ENCODE peak calls at places on chromosomes 4 and X, in four cellular contexts. K is endodermal cell, M is WERI-Rb-1, L is Karpas-422. G is an unnamed sample.

GRCh38 chr4:83356899-83357661 is 22.4 kb upstream of the HPSE start:
- DNase-seq in M (no peak), L (no peak), K (no peak), G (no peak)

GRCh38 chr4:23952258-23952657 is 62.4 kb upstream of the PPARGC1A start:
- DNase-seq in L (no peak), M (no peak), K (no peak), G (no peak)

GRCh38 chr4:73698217-73698616 is 42.2 kb upstream of the CXCL8 start:
- DNase-seq in L (no peak), M (peak; percentile 51), K (no peak), G (no peak)

GRCh38 chrX:83759872-83760271 is 101.1 kb upstream of the CYLC1 start:
- DNase-seq in M (no peak), K (no peak), L (peak; percentile 74), G (peak; percentile 4)

GRCh38 chr4:74946196-74946595 is 13.3 kb downstream of the PARM1 start:
- DNase-seq in M (no peak), K (no peak), L (no peak), G (no peak)

GRCh38 chrX:110180928-110181310 is 137.0 kb downstream of the AMMECR1 start:
- DNase-seq in M (no peak), L (no peak), K (no peak), G (no peak)

GRCh38 chrX:118693843-118694242 is 33.6 kb upstream of the IL13RA1 start:
- DNase-seq in L (no peak), K (no peak), M (no peak), G (no peak)

GRCh38 chr4:82842593-82842992 is 44.0 kb upstream of the SCD5 start:
- DNase-seq in L (no peak), M (no peak), K (no peak), G (peak; percentile 24)

GRCh38 chr4:170529760-170530440 is 440.1 kb upstream of the AADAT start:
- DNase-seq in K (no peak), M (no peak), L (no peak), G (no peak)

GRCh38 chr4:15118281-15118680 is 116.0 kb downstream of the CPEB2 start:
- DNase-seq in M (no peak), K (no peak), L (no peak), G (no peak)

GRCh38 chrX:2584216-2584615 is 83.4 kb upstream of the DHRSX start:
- DNase-seq in M (no peak), K (peak; percentile 74), L (no peak), G (peak; percentile 81)

GRCh38 chr4:159142254-159142653 is 39.4 kb downstream of the RAPGEF2 start:
- DNase-seq in L (no peak), K (no peak), M (no peak), G (no peak)

GRCh38 chr4:85720736-85721135 is 245.8 kb downstream of the ARHGAP24 start:
- DNase-seq in L (no peak), K (no peak), M (no peak), G (no peak)

GRCh38 chrX:115177941-115178340 is 11.3 kb upstream of the RBMXL3 start:
- DNase-seq in K (no peak), M (no peak), L (no peak), G (no peak)

GRCh38 chr4:146192060-146192459 is 16.5 kb downstream of the LSM6 start:
- DNase-seq in L (no peak), K (no peak), M (no peak), G (no peak)

GRCh38 chr4:147968641-147969040 is 236.8 kb downstream of the ARHGAP10 start:
- DNase-seq in K (no peak), L (no peak), M (no peak), G (no peak)

GRCh38 chr4:90184560-90184959 is 57.4 kb downstream of the CCSER1 start:
- DNase-seq in L (peak; percentile 23), M (no peak), K (peak; percentile 85), G (no peak)

GRCh38 chrX:41382699-41383645 is 49.0 kb downstream of the DDX3X start:
- DNase-seq in K (no peak), M (no peak), L (no peak), G (no peak)

GRCh38 chr4:8656711-8657380 is 64.3 kb downstream of the CPZ start:
- DNase-seq in M (peak; percentile 4), K (peak; percentile 26), L (no peak), G (peak; percentile 40)

GRCh38 chrX:124086411-124086810 is 124.9 kb downstream of the STAG2 start:
- DNase-seq in K (no peak), M (no peak), L (no peak), G (no peak)

GRCh38 chrX:19728915-19729314 is 158.5 kb downstream of the SH3KBP1 start:
- DNase-seq in K (no peak), L (no peak), M (no peak), G (no peak)

GRCh38 chr4:40458683-40459082 is 123.5 kb downstream of the CHRNA9 start:
- DNase-seq in L (no peak), M (no peak), K (no peak), G (no peak)

GRCh38 chrX:153642313-153642654 is 4.7 kb upstream of the DUSP9 start:
- DNase-seq in L (no peak), M (peak; percentile 67), K (peak; percentile 66), G (peak; percentile 87)
- H3K27me3 ChIP-seq in L (no peaks in the 10 kb centered on the region), M (peaks cover 35% of the 10 kb centered on the region), K (peaks cover 61% of the 10 kb centered on the region), G (peaks cover 62% of the 10 kb centered on the region)

DNA sequence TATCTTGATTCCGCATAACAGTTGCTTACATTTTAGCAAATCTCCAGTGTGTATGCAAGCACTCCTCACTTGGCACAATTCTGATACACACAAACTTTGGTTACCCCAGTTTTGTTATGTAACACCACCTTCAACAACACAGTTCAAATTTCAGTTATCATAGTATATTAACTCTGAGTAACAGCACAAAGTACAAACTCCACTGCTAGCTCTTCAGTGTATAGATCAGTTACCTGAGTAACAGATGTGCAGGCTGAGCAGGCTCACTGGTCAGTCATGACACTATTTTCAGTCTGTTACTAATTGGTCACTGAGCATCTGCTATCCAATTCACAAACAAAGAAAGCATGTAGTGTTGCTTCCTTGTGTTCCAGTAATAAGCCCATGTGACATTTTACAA is 55.4 kb downstream of the PKD2 start:
- DNase-seq in L (no peak), K (no peak), M (no peak), G (no peak)
- H3K36me3 ChIP-seq in L (peaks cover 61% of the 10 kb centered on the region), K (peaks cover 58% of the 10 kb centered on the region), M (peaks cover 49% of the 10 kb centered on the region), G (peaks cover 26% of the 10 kb centered on the region)

GRCh38 chr4:182449960-182450359 is 206.8 kb downstream of the TENM3 start:
- DNase-seq in L (no peak), K (no peak), M (no peak), G (no peak)
- H3K4me3 ChIP-seq in L (no peak overlapping the region), K (peak overlapping the region; percentile 95), M (peak overlapping the region; percentile 93), G (peak overlapping the region; percentile 76)

DNA sequence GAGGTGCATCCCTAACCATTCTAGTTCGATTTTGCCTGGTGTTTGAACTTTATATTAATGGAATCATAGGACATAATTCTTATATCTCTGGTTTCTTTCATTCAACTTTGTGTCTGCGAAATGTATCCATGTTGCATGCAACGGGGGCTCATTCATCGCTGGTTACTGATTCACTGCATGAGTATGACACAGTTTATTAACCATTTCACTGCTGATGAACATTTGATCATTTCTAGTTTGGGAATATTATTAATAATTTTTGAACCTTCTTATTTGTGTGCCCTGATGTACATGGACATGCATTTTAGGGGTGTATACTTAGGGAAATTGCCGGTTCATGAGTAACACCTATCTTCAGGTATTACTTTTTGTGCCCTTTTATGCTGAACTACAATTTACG is 5.1 kb upstream of the TMEM271 start:
- DNase-seq in M (no peak), K (no peak), L (no peak), G (no peak)
- H3K27me3 ChIP-seq in M (no peaks in the 10 kb centered on the region), K (peaks cover 61% of the 10 kb centered on the region), L (no peaks in the 10 kb centered on the region), G (peaks cover 35% of the 10 kb centered on the region)

GRCh38 chrX:131778269-131779218 is 234.7 kb downstream of the OR13H1 start:
- DNase-seq in M (peak; percentile 70), L (peak; percentile 94), K (no peak), G (no peak)

GRCh38 chrX:131783555-131784338 is 239.4 kb upstream of the STK26 start:
- DNase-seq in L (peak; percentile 95), M (peak; percentile 77), K (no peak), G (no peak)

GRCh38 chrX:131779313-131779712 is 235.4 kb downstream of the OR13H1 start:
- DNase-seq in L (peak; percentile 54), M (no peak), K (no peak), G (no peak)
- H3K36me3 ChIP-seq in L (no peaks in the 10 kb centered on the region), M (peaks cover 12% of the 10 kb centered on the region), K (peaks cover 71% of the 10 kb centered on the region), G (peaks cover 55% of the 10 kb centered on the region)

GRCh38 chr4:1571986-1572385 is 112.1 kb downstream of the FAM53A start:
- DNase-seq in M (no peak), K (no peak), L (no peak), G (peak; percentile 85)
- H3K4me3 ChIP-seq in M (no peak overlapping the region), K (no peak overlapping the region), L (no peak overlapping the region), G (no peak overlapping the region)

GRCh38 chr4:54593795-54594194 is 64.0 kb upstream of the KIT start:
- DNase-seq in M (no peak), L (no peak), K (no peak), G (no peak)
- H3K27me3 ChIP-seq in M (no peaks in the 10 kb centered on the region), L (no peaks in the 10 kb centered on the region), K (no peaks in the 10 kb centered on the region), G (no peaks in the 10 kb centered on the region)

DNA sequence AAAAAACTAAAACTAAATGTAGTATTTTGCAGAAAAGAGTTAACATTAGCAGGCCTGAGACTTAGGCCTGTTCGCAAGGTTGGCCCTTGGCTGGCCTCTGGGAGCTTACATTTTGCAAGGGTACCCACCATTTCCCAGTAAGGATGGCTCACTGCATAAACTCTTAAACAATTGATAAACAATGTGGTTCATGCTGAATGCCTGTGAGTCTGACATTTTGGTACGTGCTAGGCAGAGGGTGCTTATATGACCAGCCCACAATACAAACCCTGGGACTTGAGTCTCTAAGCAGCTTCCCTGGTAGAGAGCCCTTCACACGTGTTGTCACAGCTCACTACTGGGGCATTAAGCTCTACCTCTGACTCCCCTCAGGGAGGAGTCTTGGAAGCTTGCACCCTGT is 7.4 kb downstream of the PRPS2 start:
- DNase-seq in L (no peak), M (no peak), K (no peak), G (no peak)
- H3K36me3 ChIP-seq in L (no peaks in the 10 kb centered on the region), M (no peaks in the 10 kb centered on the region), K (no peaks in the 10 kb centered on the region), G (peaks cover 9% of the 10 kb centered on the region)

DNA sequence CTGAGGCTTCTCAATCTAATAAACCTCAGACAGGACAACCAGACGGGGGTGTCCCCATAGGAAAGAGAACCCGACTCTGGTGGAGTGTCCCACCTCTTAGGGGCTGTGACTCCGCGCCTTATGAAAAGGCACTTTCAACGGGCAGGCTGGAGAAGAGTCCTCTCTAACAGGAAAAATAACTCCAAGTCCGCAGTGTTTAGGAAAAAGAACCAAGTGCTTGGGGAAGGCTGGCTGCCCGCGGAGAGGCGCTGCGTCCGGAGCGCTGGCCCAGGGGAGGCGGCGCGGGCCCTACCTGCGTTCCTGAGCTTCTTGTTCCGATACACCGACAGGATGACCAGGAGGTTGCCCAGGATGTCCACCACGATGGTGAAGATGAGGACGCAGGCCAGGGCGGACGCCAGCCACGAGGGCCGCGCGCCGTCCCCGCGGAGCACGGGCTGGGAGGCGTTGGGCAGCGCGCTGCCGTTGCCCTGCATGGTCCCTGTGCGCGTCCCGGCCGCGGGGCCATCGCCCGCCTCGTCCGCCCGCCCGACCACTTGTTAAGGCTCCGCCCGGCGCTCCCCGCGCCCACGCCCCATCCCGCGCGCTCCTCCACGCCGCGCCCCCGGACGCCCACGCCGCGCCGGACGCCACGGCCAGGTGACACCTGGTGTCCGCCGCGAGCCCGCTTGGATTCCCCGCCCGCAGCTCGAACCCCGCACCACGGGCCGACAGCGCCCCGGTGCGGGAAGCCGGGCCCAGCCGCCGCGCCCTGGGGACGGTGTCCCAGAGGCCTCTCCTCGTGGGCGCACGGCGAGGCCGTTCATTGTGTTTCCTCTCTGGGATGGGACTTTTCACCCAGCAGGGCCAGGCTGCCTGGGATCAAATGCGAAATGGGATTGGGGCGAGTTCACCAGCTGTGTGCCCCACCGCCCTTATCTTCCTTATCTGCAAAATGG is at the start of gene MTNR1A:
- DNase-seq in L (no peak), M (no peak), K (peak; percentile 84), G (peak; percentile 89)
- H3K4me3 ChIP-seq in L (no peak within 1 kb of the TSS), M (no peak within 1 kb of the TSS), K (peak within 1 kb of the TSS; percentile 84), G (peak within 1 kb of the TSS; percentile 61)